ENCODE peak calls at places on chromosome 18, in four cellular contexts. One of them, this sample, is unnamed.

GRCh38 chr18:46939998-46940571 is 22.7 kb downstream of the KATNAL2 start:
- DNase-seq in GM12878: no peak
- DNase-seq in K562: no peak
- DNase-seq in HepG2: no peak
- DNase-seq in this sample: no peak

GRCh38 chr18:39571511-39571910 is 2005.9 kb upstream of the CELF4 start:
- DNase-seq in K562: peak; percentile 20
- DNase-seq in HepG2: peak; percentile 10
- DNase-seq in GM12878: no peak
- DNase-seq in this sample: peak; percentile 80

GRCh38 chr18:8461544-8461943 is 147.7 kb upstream of the RAB12 start:
- DNase-seq in HepG2: no peak
- DNase-seq in GM12878: no peak
- DNase-seq in K562: no peak
- DNase-seq in this sample: no peak

GRCh38 chr18:9296233-9297006 is 38.2 kb upstream of the TWSG1 start:
- DNase-seq in K562: no peak
- DNase-seq in HepG2: no peak
- DNase-seq in GM12878: no peak
- DNase-seq in this sample: no peak

GRCh38 chr18:22172594-22173049 is 3.2 kb downstream of the GATA6 start:
- DNase-seq in GM12878: no peak
- DNase-seq in K562: no peak
- DNase-seq in HepG2: no peak
- DNase-seq in this sample: no peak

GRCh38 chr18:48531979-48532378 is 6.9 kb upstream of the CTIF start:
- DNase-seq in K562: no peak
- DNase-seq in GM12878: no peak
- DNase-seq in HepG2: no peak
- DNase-seq in this sample: no peak

GRCh38 chr18:22705328-22705727 is 227.8 kb upstream of the RBBP8 start:
- DNase-seq in HepG2: no peak
- DNase-seq in K562: no peak
- DNase-seq in GM12878: no peak
- DNase-seq in this sample: no peak

GRCh38 chr18:52341617-52342381 is 1.8 kb downstream of the DCC start:
- DNase-seq in K562: no peak
- DNase-seq in GM12878: no peak
- DNase-seq in HepG2: no peak
- DNase-seq in this sample: peak; percentile 66

GRCh38 chr18:5146093-5146492 is 51.0 kb downstream of the AKAIN1 start:
- DNase-seq in K562: no peak
- DNase-seq in GM12878: no peak
- DNase-seq in HepG2: no peak
- DNase-seq in this sample: no peak

GRCh38 chr18:36460324-36460850 is 162.9 kb downstream of the FHOD3 start:
- DNase-seq in GM12878: no peak
- DNase-seq in K562: no peak
- DNase-seq in HepG2: no peak
- DNase-seq in this sample: no peak

GRCh38 chr18:29853126-29853525 is 1189.4 kb downstream of the DSC3 start:
- DNase-seq in K562: no peak
- DNase-seq in GM12878: no peak
- DNase-seq in HepG2: no peak
- DNase-seq in this sample: no peak

GRCh38 chr18:46720092-46720491 is 36.8 kb downstream of the ST8SIA5 start:
- DNase-seq in HepG2: no peak
- DNase-seq in GM12878: no peak
- DNase-seq in K562: no peak
- DNase-seq in this sample: no peak

GRCh38 chr18:68275616-68276015 is 439.3 kb downstream of the TMX3 start:
- DNase-seq in GM12878: no peak
- DNase-seq in HepG2: no peak
- DNase-seq in K562: no peak
- DNase-seq in this sample: no peak

GRCh38 chr18:8341481-8342230 is 267.6 kb upstream of the RAB12 start:
- DNase-seq in HepG2: peak; percentile 97
- DNase-seq in GM12878: no peak
- DNase-seq in K562: no peak
- DNase-seq in this sample: peak; percentile 20

GRCh38 chr18:48216639-48217280 is 192.4 kb downstream of the ZBTB7C start:
- DNase-seq in HepG2: no peak
- DNase-seq in GM12878: no peak
- DNase-seq in K562: no peak
- DNase-seq in this sample: no peak

GRCh38 chr18:37631422-37631821 is 65.8 kb upstream of the CELF4 start:
- DNase-seq in HepG2: no peak
- DNase-seq in K562: no peak
- DNase-seq in GM12878: no peak
- DNase-seq in this sample: no peak

GRCh38 chr18:389658-390357 is 110.7 kb downstream of the COLEC12 start:
- DNase-seq in K562: no peak
- DNase-seq in HepG2: no peak
- DNase-seq in GM12878: peak; percentile 11
- DNase-seq in this sample: peak; percentile 36

GRCh38 chr18:25229080-25229479 is 122.9 kb downstream of the ZNF521 start:
- DNase-seq in K562: peak; percentile 54
- DNase-seq in GM12878: no peak
- DNase-seq in HepG2: no peak
- DNase-seq in this sample: no peak

GRCh38 chr18:23921716-23922285 is 92.8 kb upstream of the TTC39C start:
- DNase-seq in GM12878: no peak
- DNase-seq in K562: no peak
- DNase-seq in HepG2: no peak
- DNase-seq in this sample: peak; percentile 43

DNA sequence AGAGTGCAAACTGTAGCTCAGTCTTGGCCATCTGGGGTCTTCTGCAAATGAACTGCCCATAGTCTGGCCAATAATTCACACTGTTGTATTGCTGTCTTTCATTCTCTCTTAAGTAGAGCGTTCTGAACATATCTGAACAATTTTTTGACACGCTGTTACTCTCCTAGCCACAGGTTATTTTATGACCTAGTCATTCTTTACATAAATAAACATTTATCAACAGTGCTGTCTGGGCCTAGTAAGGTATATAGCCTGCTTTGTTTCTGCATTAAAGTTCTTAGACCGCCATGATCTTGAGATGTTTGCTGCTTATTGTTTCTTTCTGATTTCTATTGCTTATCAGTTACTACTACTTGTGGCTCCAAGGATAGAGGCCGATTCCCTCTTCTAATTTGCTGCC is 226.4 kb downstream of the NEDD4L start:
- DNase-seq in K562: no peak
- DNase-seq in GM12878: no peak
- DNase-seq in HepG2: no peak
- DNase-seq in this sample: no peak
- H3K79me2 ChIP-seq in K562: no peaks in the 10 kb centered on the region
- H3K79me2 ChIP-seq in GM12878: no peaks in the 10 kb centered on the region
- H3K79me2 ChIP-seq in HepG2: peaks cover 40% of the 10 kb centered on the region
- H3K79me2 ChIP-seq in this sample: peaks cover 63% of the 10 kb centered on the region

DNA sequence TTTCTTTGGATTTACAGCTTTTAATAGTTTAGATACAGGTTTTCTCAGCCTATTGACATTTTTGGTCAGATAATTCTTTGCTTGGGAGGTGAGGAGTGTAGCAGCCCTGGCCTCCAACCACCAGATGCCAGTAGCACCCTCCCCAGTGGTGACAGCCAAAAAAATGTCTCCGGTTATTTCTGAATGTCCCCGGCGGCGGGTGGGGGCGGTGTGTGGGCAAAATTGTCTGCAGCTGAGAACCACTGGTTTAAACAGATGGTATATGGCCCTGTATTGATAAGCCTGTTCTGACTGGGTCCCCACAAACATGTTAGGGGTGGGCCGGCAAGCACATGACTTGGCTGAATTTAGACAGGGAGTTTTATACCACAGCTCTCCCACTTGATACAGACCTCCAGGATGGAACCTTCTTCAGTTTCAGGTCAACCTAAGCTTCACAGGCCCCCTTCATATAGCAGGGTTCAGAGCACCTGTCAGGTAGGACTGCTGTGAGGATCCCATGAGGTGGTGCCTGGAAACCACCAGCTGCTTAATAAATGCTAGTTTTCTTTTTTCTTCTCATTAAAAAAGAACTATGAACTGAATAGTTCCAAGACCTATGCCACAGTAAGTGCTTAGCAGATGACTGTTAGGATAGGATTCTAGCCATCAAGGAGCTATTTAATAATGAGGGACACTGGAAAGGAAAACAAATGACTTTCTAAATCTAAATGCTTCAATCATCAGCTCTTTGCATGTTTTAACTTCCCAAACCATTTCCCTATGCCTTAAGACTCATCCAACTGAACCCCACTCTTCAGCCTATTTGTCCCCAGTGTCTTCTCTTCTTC is 18.1 kb downstream of the LPIN2 start:
- DNase-seq in K562: peak; percentile 91
- DNase-seq in HepG2: no peak
- DNase-seq in GM12878: no peak
- DNase-seq in this sample: peak; percentile 51
- TF ChIP-seq JUNB in K562: no peak
- TF ChIP-seq JUNB in HepG2: no peak
- TF ChIP-seq JUNB in GM12878: no peak
- TF ChIP-seq JUNB in this sample: no peak

DNA sequence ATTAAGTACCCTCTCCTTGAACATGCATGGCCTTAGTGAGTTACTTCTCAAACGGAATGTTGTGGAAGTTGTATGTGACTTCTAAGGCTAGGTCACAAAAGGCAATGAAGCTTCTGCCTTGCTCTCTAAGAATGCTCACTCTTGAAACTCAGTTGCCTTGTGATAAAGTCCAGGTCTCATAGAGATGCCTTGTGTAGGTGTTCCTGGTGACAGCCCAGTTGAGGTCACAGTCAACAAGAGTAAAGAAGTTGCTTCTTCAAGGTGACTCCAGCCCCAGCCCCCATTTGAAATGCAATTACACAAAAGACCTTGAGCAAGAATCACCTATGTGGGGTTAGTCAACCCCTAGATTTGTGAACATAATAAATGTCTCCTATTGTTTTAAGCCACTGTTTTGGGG is 35.6 kb downstream of the PTPN2 start:
- DNase-seq in GM12878: no peak
- DNase-seq in K562: no peak
- DNase-seq in HepG2: no peak
- DNase-seq in this sample: no peak
- H3K79me2 ChIP-seq in GM12878: peaks cover 26% of the 10 kb centered on the region
- H3K79me2 ChIP-seq in K562: peaks cover 3% of the 10 kb centered on the region
- H3K79me2 ChIP-seq in HepG2: peaks cover 19% of the 10 kb centered on the region
- H3K79me2 ChIP-seq in this sample: peaks cover 73% of the 10 kb centered on the region

GRCh38 chr18:31555971-31556747 is 35.5 kb upstream of the TTR start:
- DNase-seq in GM12878: peak; percentile 39
- DNase-seq in K562: peak; percentile 60
- DNase-seq in HepG2: peak; percentile 58
- DNase-seq in this sample: peak; percentile 78
- TF ChIP-seq JUNB in GM12878: no peak
- TF ChIP-seq JUNB in K562: no peak
- TF ChIP-seq JUNB in HepG2: no peak
- TF ChIP-seq JUNB in this sample: no peak

DNA sequence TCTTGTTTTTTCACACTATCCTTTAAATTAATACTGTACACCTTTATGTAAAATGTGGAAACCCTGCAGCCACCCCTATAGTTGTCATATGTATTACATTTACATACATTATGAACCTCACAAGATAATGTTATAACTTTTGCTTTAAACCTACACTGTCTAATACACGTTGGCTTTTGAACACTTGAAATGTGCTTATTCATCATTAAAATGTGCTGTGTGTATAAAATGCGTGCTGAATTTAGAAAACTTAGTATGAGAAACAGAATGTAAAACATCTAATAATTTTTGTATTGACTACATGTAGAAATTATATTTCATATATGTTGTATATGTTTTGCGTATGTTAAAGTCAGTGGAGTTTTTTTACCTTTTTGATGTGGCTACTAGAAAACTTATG is 68.8 kb downstream of the MAPRE2 start:
- DNase-seq in GM12878: no peak
- DNase-seq in HepG2: no peak
- DNase-seq in K562: no peak
- DNase-seq in this sample: no peak
- H3K79me2 ChIP-seq in GM12878: no peaks in the 10 kb centered on the region
- H3K79me2 ChIP-seq in HepG2: peaks cover 8% of the 10 kb centered on the region
- H3K79me2 ChIP-seq in K562: peaks cover 63% of the 10 kb centered on the region
- H3K79me2 ChIP-seq in this sample: no peaks in the 10 kb centered on the region

DNA sequence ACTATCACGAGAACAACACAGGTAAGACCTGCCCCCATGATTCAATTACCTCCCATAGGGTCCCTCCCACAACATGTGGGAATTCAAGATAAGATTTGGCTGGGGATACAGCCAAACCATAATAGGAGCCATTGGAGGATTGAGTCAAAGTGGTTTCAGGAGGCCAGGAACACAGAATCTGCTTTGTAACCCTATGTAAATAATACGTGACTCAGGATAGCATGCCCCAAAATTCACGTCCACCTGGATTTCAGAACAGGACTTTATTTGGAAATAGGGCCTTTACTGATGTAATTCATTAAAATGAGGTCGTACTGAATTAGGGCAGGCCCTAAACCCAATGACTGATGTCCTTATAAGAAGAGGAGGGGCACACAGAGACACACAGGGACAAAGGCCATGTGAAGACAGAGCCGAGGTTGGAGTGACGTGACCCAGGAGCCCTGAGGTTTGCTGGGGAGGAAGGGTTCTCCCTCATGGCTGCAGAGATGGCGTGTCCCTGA is 16.0 kb upstream of the CNDP2 start:
- DNase-seq in K562: peak; percentile 44
- DNase-seq in HepG2: peak; percentile 62
- DNase-seq in GM12878: no peak
- DNase-seq in this sample: no peak
- TF ChIP-seq JUNB in K562: no peak
- TF ChIP-seq JUNB in HepG2: no peak
- TF ChIP-seq JUNB in GM12878: no peak
- TF ChIP-seq JUNB in this sample: no peak

DNA sequence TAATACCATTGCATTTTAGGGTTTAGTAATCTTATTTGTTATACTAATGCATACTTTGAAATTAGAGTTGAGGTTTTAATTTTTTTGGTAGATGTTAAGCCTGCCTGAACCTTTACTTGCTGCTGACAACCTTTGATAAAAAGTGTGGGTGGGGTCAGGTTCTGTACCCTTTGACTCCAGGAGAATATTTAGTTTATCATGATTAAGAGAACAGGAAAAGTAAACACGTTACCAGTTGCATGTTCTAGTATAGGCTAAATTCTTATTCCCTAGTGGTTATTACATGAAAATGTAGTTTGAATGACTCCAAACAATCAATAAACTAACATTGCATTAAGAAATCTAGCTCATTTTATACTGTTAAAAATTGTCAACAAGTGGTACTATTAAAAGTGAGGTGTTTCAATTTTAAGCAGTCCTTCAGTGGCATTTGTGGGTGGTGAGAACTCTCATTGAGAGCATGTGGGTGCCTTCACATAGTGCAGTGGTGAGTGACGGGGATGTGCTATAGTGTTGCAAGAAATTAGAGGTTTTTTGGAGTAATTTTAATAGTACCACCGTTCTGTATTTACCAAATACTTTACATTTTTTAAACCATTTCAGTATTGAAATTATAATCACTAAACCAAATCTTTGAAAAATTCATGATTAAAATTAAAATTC is 29.9 kb downstream of the PHLPP1 start:
- DNase-seq in GM12878: no peak
- DNase-seq in K562: peak; percentile 8
- DNase-seq in HepG2: no peak
- DNase-seq in this sample: no peak
- H3K79me2 ChIP-seq in GM12878: no peaks in the 10 kb centered on the region
- H3K79me2 ChIP-seq in K562: peaks cover 83% of the 10 kb centered on the region
- H3K79me2 ChIP-seq in HepG2: peaks cover 92% of the 10 kb centered on the region
- H3K79me2 ChIP-seq in this sample: peaks cover 100% of the 10 kb centered on the region